ENCODE peak calls at places on chromosomes 16 and 17, in five cellular contexts. R, K, N, G and D are unnamed samples.

GRCh38 chr17:18129041-18129502 is 20.5 kb downstream of the MYO15A start:
- ATAC-seq in R (peak; percentile 21), K (peak; percentile 83), N (peak; percentile 33), G (peak; percentile 85), D (peak; percentile 80)

GRCh38 chr16:5008311-5008731 is 25.4 kb downstream of the NAGPA start:
- ATAC-seq in R (no peak), K (no peak), N (no peak), G (no peak), D (no peak)

GRCh38 chr16:57945740-57946138 is 25.2 kb downstream of the CNGB1 start:
- ATAC-seq in R (no peak), K (no peak), N (no peak), G (no peak), D (no peak)

GRCh38 chr16:68422396-68422964 is 25.8 kb downstream of the SMPD3 start:
- ATAC-seq in R (no peak), K (no peak), N (no peak), G (no peak), D (no peak)

GRCh38 chr17:41863074-41863843 is 2.0 kb downstream of the KLHL11 start:
- ATAC-seq in R (no peak), K (no peak), N (no peak), G (no peak), D (no peak)

GRCh38 chr17:4053596-4053995 is 89.2 kb downstream of the ZZEF1 start:
- ATAC-seq in R (no peak), K (no peak), N (no peak), G (no peak), D (no peak)

GRCh38 chr17:47810200-47810821 is 11.3 kb downstream of the OSBPL7 start:
- ATAC-seq in R (peak; percentile 59), K (peak; percentile 91), N (peak; percentile 71), G (peak; percentile 92), D (peak; percentile 78)

GRCh38 chr16:8905795-8906591 is 23.8 kb downstream of the LITAFD start:
- ATAC-seq in R (no peak), K (no peak), N (peak; percentile 62), G (no peak), D (peak; percentile 51)

GRCh38 chr17:81579821-81580321 is 27.7 kb upstream of the FAAP100 start:
- ATAC-seq in R (peak; percentile 34), K (peak; percentile 39), N (peak; percentile 39), G (no peak), D (peak; percentile 4)

GRCh38 chr17:57034807-57035754 is 50.0 kb upstream of the AKAP1 start:
- ATAC-seq in R (peak; percentile 36), K (no peak), N (no peak), G (no peak), D (no peak)

GRCh38 chr17:8417806-8418205 is 17.9 kb upstream of the NDEL1 start:
- ATAC-seq in R (no peak), K (no peak), N (no peak), G (no peak), D (no peak)

GRCh38 chr16:58500329-58501241 is 642 bp downstream of the NDRG4 start:
- ATAC-seq in R (no peak), K (peak; percentile 15), N (peak; percentile 59), G (peak; percentile 35), D (peak; percentile 53)

GRCh38 chr16:16184594-16184993 is 38.7 kb downstream of the ABCC6 start:
- ATAC-seq in R (no peak), K (no peak), N (peak; percentile 6), G (no peak), D (no peak)

GRCh38 chr16:8691728-8692127 is 17.3 kb downstream of the ABAT start:
- ATAC-seq in R (no peak), K (no peak), N (no peak), G (no peak), D (no peak)

GRCh38 chr17:66386789-66387351 is 84.5 kb downstream of the PRKCA start:
- ATAC-seq in R (no peak), K (no peak), N (no peak), G (peak; percentile 93), D (no peak)

GRCh38 chr16:1430759-1431496 is at the start of gene PERCC1:
- ATAC-seq in R (no peak), K (no peak), N (peak; percentile 50), G (peak; percentile 74), D (no peak)

GRCh38 chr17:78252701-78253635 is 21.5 kb downstream of the TMEM235 start:
- ATAC-seq in R (no peak), K (no peak), N (no peak), G (no peak), D (no peak)

GRCh38 chr17:31329221-31329620 is 7.8 kb upstream of the EVI2A start:
- ATAC-seq in R (no peak), K (peak; percentile 8), N (no peak), G (no peak), D (no peak)

GRCh38 chr17:16304832-16305231 is 48.4 kb downstream of the CENPV start:
- ATAC-seq in R (no peak), K (peak; percentile 79), N (peak; percentile 91), G (peak; percentile 60), D (peak; percentile 85)

GRCh38 chr17:11412653-11413052 is 171.6 kb downstream of the SHISA6 start:
- ATAC-seq in R (no peak), K (no peak), N (no peak), G (no peak), D (no peak)

GRCh38 chr17:35519442-35519841 is 18.0 kb downstream of the SLFN12L start:
- ATAC-seq in R (no peak), K (no peak), N (no peak), G (no peak), D (no peak)

GRCh38 chr17:65914784-65915342 is 277.1 kb downstream of the CEP112 start:
- ATAC-seq in R (no peak), K (no peak), N (no peak), G (peak; percentile 55), D (no peak)

GRCh38 chr16:57797526-57798266 is 4.6 kb downstream of the KIFC3 start:
- ATAC-seq in R (peak; percentile 38), K (no peak), N (no peak), G (peak; percentile 47), D (no peak)

GRCh38 chr16:24191876-24192402 is 64.2 kb upstream of the CACNG3 start:
- ATAC-seq in R (no peak), K (no peak), N (no peak), G (no peak), D (no peak)

GRCh38 chr17:48577330-48577945 is 712 bp downstream of the HOXB4 start:
- ATAC-seq in R (no peak), K (peak; percentile 18), N (peak; percentile 4), G (peak; percentile 58), D (no peak)

GRCh38 chr17:65099941-65100315 is 37.2 kb upstream of the RGS9 start:
- ATAC-seq in R (peak; percentile 79), K (no peak), N (peak; percentile 75), G (peak; percentile 62), D (peak; percentile 2)

GRCh38 chr16:2535644-2536021 is 2.2 kb upstream of the PDPK1 start:
- ATAC-seq in R (peak; percentile 4), K (no peak), N (no peak), G (no peak), D (no peak)

GRCh38 chr17:63631626-63632025 is 9.4 kb downstream of the MAP3K3 start:
- ATAC-seq in R (no peak), K (no peak), N (no peak), G (no peak), D (no peak)

GRCh38 chr17:1203111-1203966 is 23.6 kb upstream of the ABR start:
- ATAC-seq in R (peak; percentile 90), K (peak; percentile 95), N (peak; percentile 84), G (peak; percentile 63), D (peak; percentile 64)

GRCh38 chr17:1783271-1783670 is 21.4 kb downstream of the SERPINF1 start:
- ATAC-seq in R (peak; percentile 2), K (no peak), N (no peak), G (no peak), D (no peak)